ENCODE peak calls at places on chromosomes 12 and 14, in six cellular contexts. S is H9, V is neuronal stem cell, A is IMR-90, W is H1, H is mesendoderm. U is an unnamed sample.

GRCh38 chr14:61478971-61479473 is 157.6 kb downstream of the PRKCH start:
- DNase-seq in S (no peak), V (no peak), A (no peak), W (no peak), H (no peak), U (no peak)

GRCh38 chr14:89870335-89870734 is 84.2 kb downstream of the EFCAB11 start:
- DNase-seq in S (no peak), V (no peak), A (peak), W (no peak), H (no peak), U (no peak)

GRCh38 chr14:60738843-60739508 is 4.4 kb downstream of the MNAT1 start:
- DNase-seq in S (no peak), V (no peak), A (no peak), W (no peak), H (no peak), U (no peak)

GRCh38 chr14:38297681-38298080 is 41.8 kb upstream of the CLEC14A start:
- DNase-seq in S (no peak), V (no peak), A (peak), W (no peak), H (no peak), U (no peak)

GRCh38 chr14:32702571-32702970 is 236.1 kb upstream of the NPAS3 start:
- DNase-seq in S (peak), V (peak), A (no peak), W (peak), H (peak), U (no peak)

GRCh38 chr14:68941820-68942219 is 37.3 kb downstream of the ACTN1 start:
- DNase-seq in S (peak), V (no peak), A (peak), W (peak), H (peak), U (peak)

GRCh38 chr12:122946690-122947271 is 19.5 kb downstream of the ABCB9 start:
- DNase-seq in S (no peak), V (no peak), A (peak), W (no peak), H (peak), U (peak)

GRCh38 chr12:47102845-47103666 is 23.3 kb upstream of the AMIGO2 start:
- DNase-seq in S (no peak), V (no peak), A (peak), W (no peak), H (no peak), U (peak)

GRCh38 chr12:93982847-93983315 is 165.5 kb upstream of the PLXNC1 start:
- DNase-seq in S (no peak), V (no peak), A (peak), W (no peak), H (peak), U (no peak)

GRCh38 chr12:127943481-127944210 is 323.3 kb upstream of the TMEM132C start:
- DNase-seq in S (no peak), V (no peak), A (no peak), W (no peak), H (peak), U (no peak)

GRCh38 chr12:129049917-129050316 is 196.6 kb downstream of the GLT1D1 start:
- DNase-seq in S (peak), V (peak), A (no peak), W (no peak), H (peak), U (no peak)

GRCh38 chr12:6644903-6645302 is 2.3 kb downstream of the ACRBP start:
- DNase-seq in S (peak), V (no peak), A (no peak), W (no peak), H (peak), U (no peak)

GRCh38 chr12:74922117-74922516 is 287.5 kb downstream of the KCNC2 start:
- DNase-seq in S (no peak), V (no peak), A (no peak), W (no peak), H (no peak), U (no peak)

GRCh38 chr14:83441801-83442200 is 1908.1 kb upstream of the SEL1L start:
- DNase-seq in S (no peak), V (no peak), A (no peak), W (no peak), H (no peak), U (no peak)

GRCh38 chr12:46841891-46842290 is 16.1 kb upstream of the SLC38A4 start:
- DNase-seq in S (no peak), V (no peak), A (no peak), W (no peak), H (no peak), U (no peak)

GRCh38 chr12:110501378-110501721 is 561 bp downstream of the VPS29 start:
- DNase-seq in S (peak), V (peak), A (peak), W (no peak), H (peak), U (peak)

GRCh38 chr12:110501722-110502448 is at the start of the genes RAD9B and VPS29:
- DNase-seq in S (peak), V (peak), A (peak), W (peak), H (peak), U (peak)

GRCh38 chr12:110503432-110503831 is 1.3 kb downstream of the RAD9B start:
- DNase-seq in S (no peak), V (no peak), A (no peak), W (no peak), H (no peak), U (no peak)

GRCh38 chr12:110505332-110505731 is 3.2 kb downstream of the RAD9B start:
- DNase-seq in S (no peak), V (no peak), A (no peak), W (no peak), H (no peak), U (no peak)

DNA sequence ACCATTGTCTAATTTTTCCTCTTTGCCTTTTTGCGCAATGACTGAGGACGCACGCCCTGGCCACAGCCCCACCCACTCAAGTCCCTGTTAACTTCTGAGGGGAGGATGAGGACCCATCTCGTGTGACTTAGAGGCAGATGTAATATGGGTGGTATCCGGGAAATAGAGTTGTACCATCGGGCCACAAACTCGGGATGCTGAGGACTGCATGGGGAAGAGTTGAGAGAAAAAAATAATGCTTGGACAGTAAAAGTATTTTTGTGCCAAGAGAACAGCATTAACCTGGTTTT is 263 bp downstream of the RAD9B start:
- DNase-seq in S (no peak), V (no peak), A (no peak), W (no peak), H (no peak), U (no peak)
- H3K18ac ChIP-seq in S (peak), V (peak), A (peak), W (no peak), H (no peak), U (peak)

DNA sequence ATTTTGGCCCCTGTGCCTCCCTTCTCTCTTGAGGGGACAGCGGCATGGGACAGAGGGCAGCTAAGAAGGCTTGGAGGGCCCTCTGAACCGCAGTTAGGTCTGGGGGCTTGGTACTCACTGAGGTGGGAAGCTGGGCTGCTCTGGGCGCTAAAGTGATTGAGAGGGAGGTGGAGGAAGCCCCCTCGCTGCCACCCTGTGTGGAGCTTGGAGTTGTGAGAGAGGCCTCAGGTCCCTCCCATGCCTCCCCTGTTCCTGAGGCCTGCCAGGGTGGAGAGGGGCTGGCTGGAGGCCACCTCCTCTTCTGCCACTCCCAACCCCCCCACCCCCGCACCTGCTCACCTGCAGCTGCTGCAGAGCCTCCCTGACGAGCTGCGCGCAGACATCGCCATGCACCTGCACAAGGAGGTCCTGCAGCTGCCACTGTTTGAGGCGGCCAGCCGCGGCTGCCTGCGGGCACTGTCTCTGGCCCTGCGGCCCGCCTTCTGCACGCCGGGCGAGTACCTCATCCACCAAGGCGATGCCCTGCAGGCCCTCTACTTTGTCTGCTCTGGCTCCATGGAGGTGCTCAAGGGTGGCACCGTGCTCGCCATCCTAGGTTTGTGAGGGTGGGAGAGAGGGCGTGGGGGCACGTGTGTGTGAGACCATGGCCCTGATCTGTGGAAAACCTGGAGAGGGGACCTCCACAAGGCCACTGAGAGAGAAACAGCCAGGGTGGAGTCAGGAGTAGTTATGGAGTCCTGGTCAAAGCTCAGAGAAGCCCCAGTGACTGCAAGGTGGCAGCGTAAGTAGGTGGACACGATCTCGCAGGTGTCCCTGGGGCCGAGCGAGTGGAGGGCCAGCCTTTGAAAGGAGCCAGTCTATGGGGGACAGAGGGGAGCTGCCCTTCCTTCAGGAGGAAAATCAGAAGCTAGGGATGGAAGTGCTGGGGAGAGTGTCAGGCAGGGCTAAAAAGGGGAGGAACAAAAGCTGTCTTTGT is 11.2 kb downstream of the KCNH3 start:
- DNase-seq in S (no peak), V (no peak), A (no peak), W (no peak), H (no peak), U (no peak)
- H3K4me2 ChIP-seq in S (no peak), V (no peak), A (no peak), W (peak), H (peak), U (no peak)

DNA sequence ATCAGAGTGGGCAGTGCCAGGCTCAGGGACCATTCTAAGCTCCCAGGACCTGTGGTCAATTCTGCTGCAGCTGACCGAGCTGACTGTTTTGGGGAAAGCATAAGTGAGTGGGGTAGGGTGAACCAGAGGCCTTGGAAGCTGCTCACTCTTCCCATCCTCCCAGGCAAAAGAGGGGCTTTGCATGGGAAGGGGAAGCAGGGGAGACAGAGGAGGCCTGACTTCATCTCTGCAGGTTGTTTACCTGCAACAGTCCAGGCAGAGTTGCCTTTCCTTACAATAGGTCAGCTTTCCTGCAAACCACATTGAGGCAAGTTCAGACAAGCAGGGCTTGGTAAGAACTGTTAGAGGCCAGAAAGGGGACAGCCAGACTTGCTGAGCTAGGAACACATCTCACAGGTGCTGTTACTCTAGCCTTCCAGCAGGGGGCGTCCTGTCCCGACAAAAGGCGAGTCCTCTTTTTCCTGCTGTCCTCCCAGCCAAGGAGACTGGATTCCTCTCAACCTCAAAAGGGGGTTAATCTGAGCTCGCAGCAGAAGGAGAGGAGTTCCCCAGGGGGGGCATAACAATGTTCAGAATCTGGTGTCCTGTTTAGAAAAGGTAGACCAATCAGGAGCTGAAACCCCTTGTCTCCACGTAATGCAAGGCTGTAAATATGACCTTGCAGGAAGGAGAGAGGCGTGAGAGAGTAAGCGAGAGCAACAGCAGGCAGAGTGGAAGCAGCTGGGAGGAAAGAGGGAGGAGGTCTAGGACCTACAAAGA is 4.3 kb upstream of the DHRS2 start:
- DNase-seq in S (peak), V (peak), A (peak), W (peak), H (peak), U (peak)
- H3K18ac ChIP-seq in S (no peak), V (peak), A (peak), W (no peak), H (peak), U (no peak)

DNA sequence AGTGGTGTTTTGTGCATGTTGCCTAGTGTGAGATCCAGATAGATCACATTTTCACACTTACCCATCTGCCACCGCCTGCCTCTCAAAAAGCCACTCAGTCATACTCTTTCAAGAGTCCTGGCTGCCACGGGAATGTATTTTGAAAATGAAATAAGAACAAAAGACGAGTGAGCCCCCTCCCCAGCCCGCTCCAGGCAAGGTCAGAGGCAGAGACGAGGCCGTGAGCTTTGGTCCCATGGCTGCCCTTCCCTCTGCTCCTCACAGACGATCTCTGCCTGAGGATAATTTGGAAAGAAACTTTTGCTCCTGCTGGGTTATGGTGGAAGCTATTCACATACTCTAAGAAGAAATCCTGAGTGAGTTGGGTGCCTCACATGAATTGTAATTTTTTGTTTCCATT is 924.3 kb downstream of the BCL11B start:
- DNase-seq in S (no peak), V (no peak), A (no peak), W (no peak), H (no peak), U (no peak)
- H3K4me2 ChIP-seq in S (no peak), V (no peak), A (no peak), W (no peak), H (no peak), U (no peak)

GRCh38 chr12:57529831-57530230 is 7.2 kb downstream of the MBD6 start:
- DNase-seq in S (no peak), V (no peak), A (no peak), W (no peak), H (no peak), U (no peak)
- H3K18ac ChIP-seq in S (no peak), V (no peak), A (no peak), W (no peak), H (no peak), U (no peak)

GRCh38 chr12:48781750-48782456 is 7.0 kb downstream of the ADCY6 start:
- DNase-seq in S (no peak), V (no peak), A (no peak), W (no peak), H (peak), U (no peak)
- H3K4me2 ChIP-seq in S (no peak), V (no peak), A (no peak), W (no peak), H (no peak), U (no peak)

GRCh38 chr12:48525332-48525731 is at the start of gene OR8S1:
- DNase-seq in S (no peak), V (no peak), A (no peak), W (no peak), H (no peak), U (no peak)

GRCh38 chr12:48532601-48533000 is 7.2 kb downstream of the OR8S1 start:
- DNase-seq in S (no peak), V (no peak), A (no peak), W (no peak), H (no peak), U (no peak)

GRCh38 chr12:48527891-48528670 is 2.6 kb downstream of the OR8S1 start:
- DNase-seq in S (no peak), V (no peak), A (no peak), W (no peak), H (no peak), U (peak)
- H3K18ac ChIP-seq in S (no peak), V (peak), A (no peak), W (no peak), H (no peak), U (no peak)